ENCODE peak calls at places on chromosomes 13 and 19, in six cellular contexts. Z is trophoblast cell, T is H9, F is H1, J is neuronal stem cell, C is IMR-90. Y is an unnamed sample.

GRCh38 chr13:29763426-29764180 is 86.8 kb downstream of the UBL3 start:
- DNase-seq in F (no peak), C (no peak), J (no peak), Z (no peak), T (no peak), Y (no peak)

GRCh38 chr19:1901940-1902404 is 3.2 kb upstream of the ADAT3 start:
- DNase-seq in Z (peak; percentile 91), F (no peak), T (no peak), J (no peak), C (no peak), Y (no peak)

GRCh38 chr13:44012910-44013309 is 133.2 kb downstream of the LACC1 start:
- DNase-seq in T (no peak), Z (no peak), C (no peak), J (no peak), F (no peak), Y (no peak)

GRCh38 chr13:97328222-97328790 is 105.7 kb upstream of the RAP2A start:
- DNase-seq in T (peak; percentile 77), C (peak; percentile 86), F (peak; percentile 71), J (peak; percentile 76), Z (no peak), Y (peak; percentile 82)

GRCh38 chr19:8973501-8974091 is 36.6 kb downstream of the MUC16 start:
- DNase-seq in F (no peak), T (no peak), Z (peak; percentile 13), C (no peak), J (no peak), Y (no peak)

GRCh38 chr13:26423634-26424033 is 133.8 kb upstream of the WASF3 start:
- DNase-seq in C (peak; percentile 51), T (no peak), J (no peak), Z (no peak), F (no peak), Y (peak; percentile 37)

GRCh38 chr19:16111909-16112752 is 442 bp downstream of the RAB8A start:
- DNase-seq in F (no peak), T (no peak), J (no peak), C (no peak), Z (peak; percentile 82), Y (no peak)

GRCh38 chr13:28100149-28101121 is at the start of gene FLT3:
- DNase-seq in T (peak; percentile 76), C (peak; percentile 38), F (peak; percentile 49), Z (no peak), J (peak; percentile 48), Y (peak; percentile 39)

GRCh38 chr13:20414475-20415287 is 111.0 kb downstream of the CRYL1 start:
- DNase-seq in T (peak; percentile 69), J (no peak), F (no peak), C (no peak), Z (peak; percentile 81), Y (no peak)

GRCh38 chr13:40657961-40658360 is 8.5 kb downstream of the FOXO1 start:
- DNase-seq in C (no peak), T (no peak), J (no peak), F (no peak), Z (no peak), Y (no peak)

GRCh38 chr19:1213391-1214286 is 8.1 kb downstream of the STK11 start:
- DNase-seq in J (no peak), F (no peak), T (no peak), C (peak; percentile 58), Z (peak; percentile 46), Y (peak; percentile 90)

GRCh38 chr13:59514316-59514715 is 649.4 kb downstream of the DIAPH3 start:
- DNase-seq in Z (no peak), T (no peak), C (no peak), J (no peak), F (no peak), Y (no peak)

GRCh38 chr13:109773276-109773675 is 13.1 kb downstream of the IRS2 start:
- DNase-seq in T (no peak), Z (no peak), C (no peak), J (no peak), F (no peak), Y (no peak)
- H3K27ac ChIP-seq in T (no peak overlapping the region), Z (no peak overlapping the region), C (no peak overlapping the region), J (no peak overlapping the region), F (no peak overlapping the region), Y (no peak overlapping the region)

GRCh38 chr13:73074101-73074500 is 15.3 kb downstream of the KLF5 start:
- DNase-seq in C (peak; percentile 16), F (no peak), J (no peak), T (no peak), Z (no peak), Y (no peak)

GRCh38 chr13:73073050-73073449 is 14.2 kb downstream of the KLF5 start:
- DNase-seq in J (no peak), T (no peak), Z (no peak), C (no peak), F (no peak), Y (no peak)

GRCh38 chr13:73069206-73069815 is 10.5 kb downstream of the KLF5 start:
- DNase-seq in Z (no peak), F (no peak), J (no peak), T (no peak), C (peak; percentile 60), Y (no peak)

GRCh38 chr13:73072501-73072900 is 13.7 kb downstream of the KLF5 start:
- DNase-seq in T (no peak), Z (peak; percentile 68), C (no peak), J (no peak), F (no peak), Y (no peak)

DNA sequence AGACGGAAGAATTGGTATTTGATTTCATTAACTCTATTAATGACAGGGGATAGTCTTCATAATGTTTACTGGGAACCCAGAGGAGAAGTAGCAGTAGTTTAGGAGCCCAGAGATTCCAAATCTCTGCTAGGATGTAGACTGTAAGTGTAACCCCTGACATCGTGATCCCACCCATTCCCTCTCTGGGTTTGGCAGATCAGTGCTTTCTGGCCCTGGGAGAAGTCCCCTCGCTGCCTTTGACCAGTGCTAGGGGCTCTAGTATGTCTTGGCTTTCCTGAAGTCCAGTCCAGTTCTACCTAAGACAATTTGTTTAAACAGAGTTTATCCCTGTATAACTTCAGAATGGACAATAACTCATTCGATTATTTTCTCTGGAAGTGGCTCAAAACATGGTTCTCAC is 11.6 kb downstream of the KLF5 start:
- DNase-seq in F (no peak), T (no peak), J (no peak), Z (no peak), C (no peak), Y (no peak)
- H3K14ac ChIP-seq in F (no peak overlapping the region), T (no peak overlapping the region), J (no peak overlapping the region), Z (no peak overlapping the region), C (no peak overlapping the region), Y (no peak overlapping the region)

GRCh38 chr19:33290956-33291622 is 11.2 kb downstream of the CEBPA start:
- DNase-seq in C (no peak), Z (peak; percentile 95), F (no peak), J (no peak), T (no peak), Y (no peak)

GRCh38 chr19:33293255-33294057 is 8.9 kb downstream of the CEBPA start:
- DNase-seq in J (no peak), C (peak; percentile 71), T (no peak), F (no peak), Z (peak; percentile 81), Y (peak; percentile 48)

GRCh38 chr19:33294058-33294798 is 8.1 kb downstream of the CEBPA start:
- DNase-seq in T (no peak), C (no peak), J (no peak), Z (peak; percentile 97), F (no peak), Y (no peak)

GRCh38 chr19:33291623-33292534 is 10.5 kb downstream of the CEBPA start:
- DNase-seq in Z (no peak), J (no peak), C (no peak), F (no peak), T (no peak), Y (no peak)

DNA sequence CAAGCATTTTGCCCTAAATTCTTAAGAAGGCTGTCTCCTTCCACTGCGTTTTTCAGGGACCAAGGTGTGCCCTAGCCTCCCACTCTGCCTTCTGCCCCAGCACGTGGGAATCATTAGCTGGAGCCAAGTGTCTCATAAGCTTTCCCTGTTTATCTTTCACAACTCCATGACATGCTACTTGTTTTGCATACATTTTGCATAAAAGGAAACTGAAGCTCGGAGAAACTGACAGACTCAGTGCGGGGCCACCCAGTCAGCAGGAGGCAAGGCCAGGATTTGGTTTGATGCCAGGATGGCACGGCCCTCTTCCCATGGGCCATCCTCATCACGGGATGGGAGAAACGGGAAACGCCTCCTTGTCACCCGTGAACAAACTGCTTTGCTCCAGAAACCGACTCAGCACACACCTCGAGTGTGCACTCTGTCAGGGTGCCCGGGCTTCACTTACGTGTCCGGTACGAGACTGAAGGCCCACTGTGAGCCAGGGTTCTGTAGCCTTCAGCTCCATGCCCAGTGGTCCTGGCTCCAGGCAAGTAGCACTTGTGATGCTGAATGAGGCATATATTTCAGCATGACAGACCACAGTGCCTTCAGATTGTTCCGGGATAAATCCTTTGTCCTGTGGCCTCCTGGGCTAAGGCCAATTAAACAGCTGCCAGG is 9.6 kb downstream of the CEBPA start:
- DNase-seq in J (no peak), F (no peak), C (no peak), Z (no peak), T (no peak), Y (no peak)
- H3K27ac ChIP-seq in J (no peak overlapping the region), F (no peak overlapping the region), C (no peak overlapping the region), Z (peak overlapping the region; percentile 95), T (no peak overlapping the region), Y (peak overlapping the region; percentile 30)

GRCh38 chr19:5450482-5450881 is 4.7 kb upstream of the ZNRF4 start:
- DNase-seq in C (no peak), F (no peak), T (no peak), J (no peak), Z (no peak), Y (no peak)

GRCh38 chr19:5454743-5455142 is 474 bp upstream of the ZNRF4 start:
- DNase-seq in C (no peak), J (no peak), T (no peak), Z (no peak), F (no peak), Y (no peak)

GRCh38 chr19:5451494-5451893 is 3.7 kb upstream of the ZNRF4 start:
- DNase-seq in T (no peak), J (no peak), Z (no peak), F (no peak), C (no peak), Y (no peak)

GRCh38 chr19:5455367-5456129 is at the start of gene ZNRF4:
- DNase-seq in F (no peak), Z (no peak), T (no peak), J (no peak), C (no peak), Y (no peak)

DNA sequence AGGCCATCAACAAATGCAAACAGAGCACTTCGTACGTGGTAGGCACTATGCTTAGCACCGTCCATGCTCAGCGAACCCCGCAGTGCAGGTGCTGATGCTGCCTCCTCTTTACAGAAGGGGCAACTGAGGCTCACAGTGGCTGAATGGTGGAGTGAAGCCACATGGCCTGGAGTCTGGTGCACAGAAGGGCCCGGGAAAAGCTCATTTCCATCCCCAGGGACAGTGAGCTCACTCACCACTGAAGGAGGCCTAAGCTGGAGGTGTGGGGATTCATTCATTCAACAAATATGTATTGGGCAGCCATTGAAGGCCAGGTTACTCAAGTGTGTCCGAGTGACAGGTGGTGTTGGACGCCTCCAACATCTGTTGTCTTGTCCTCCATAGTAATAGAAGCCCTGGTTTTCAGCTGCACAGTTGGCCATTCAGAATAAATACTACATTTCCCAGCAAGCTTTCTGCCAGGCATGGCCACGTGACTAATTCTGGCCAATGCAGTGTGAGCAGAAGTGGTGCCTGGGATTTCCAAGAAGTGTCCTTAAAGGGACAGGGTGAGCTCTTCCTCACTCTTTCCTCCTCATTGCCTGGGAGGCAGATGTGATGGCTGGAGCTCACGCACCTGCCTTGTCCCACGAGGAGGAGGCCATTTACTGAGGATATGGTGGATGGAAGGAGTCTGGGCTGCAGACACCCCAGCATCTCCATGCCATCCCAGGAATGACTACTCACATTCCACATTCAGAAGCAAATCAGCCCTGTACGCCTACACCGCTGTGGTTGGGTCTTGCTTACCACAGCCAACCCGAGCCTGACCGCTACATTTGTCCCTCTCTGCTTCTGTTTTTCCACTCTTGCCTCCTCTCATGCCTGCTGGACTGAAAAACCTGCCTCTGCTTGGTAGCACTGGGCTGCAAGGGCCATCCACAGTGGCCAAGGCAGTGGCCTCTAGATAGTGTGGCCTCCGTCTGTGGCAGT is 2.3 kb upstream of the ZNRF4 start:
- DNase-seq in Z (peak; percentile 13), J (no peak), C (peak; percentile 20), T (no peak), F (no peak), Y (peak; percentile 5)
- H3K14ac ChIP-seq in Z (no peak overlapping the region), J (no peak overlapping the region), C (no peak overlapping the region), T (no peak overlapping the region), F (no peak overlapping the region), Y (no peak overlapping the region)